ENCODE peak calls at places on chromosomes 16 and 17, in six cellular contexts. W is HTR-8/SVneo; M is activated T-cell treated with anti-CD3 and anti-CD28 coated beads, Interleukin-2, amount 50 U/mL, for 72 hours; F is GM23248; J is transverse colon; E is CD8-positive, alpha-beta T cell. X is an unnamed sample.

GRCh38 chr17:33220031-33220430 is 73.1 kb downstream of the ASIC2 start:
- DNase-seq in W (no peak), M (no peak), F (no peak), J (no peak), E (no peak), X (no peak)

GRCh38 chr16:82358601-82359221 is 188.7 kb upstream of the MPHOSPH6 start:
- DNase-seq in W (no peak), M (no peak), F (no peak), J (no peak), E (no peak), X (no peak)

GRCh38 chr16:19664166-19664565 is 53.9 kb downstream of the KNOP1 start:
- DNase-seq in W (no peak), M (no peak), F (no peak), J (no peak), E (no peak), X (no peak)

GRCh38 chr16:88628512-88628974 is 9.8 kb upstream of the IL17C start:
- DNase-seq in W (no peak), M (peak), F (no peak), J (no peak), E (no peak), X (no peak)

GRCh38 chr17:71793550-71793949 is 327.3 kb upstream of the SOX9 start:
- DNase-seq in W (no peak), M (no peak), F (peak), J (no peak), E (no peak), X (no peak)

GRCh38 chr16:65142276-65142675 is 20.4 kb upstream of the CDH11 start:
- DNase-seq in W (no peak), M (no peak), F (peak), J (no peak), E (no peak), X (no peak)

GRCh38 chr16:29687755-29688154 is 8.8 kb downstream of the QPRT start:
- DNase-seq in W (no peak), M (no peak), F (no peak), J (no peak), E (no peak), X (no peak)

GRCh38 chr16:8956265-8957060 is 7.2 kb downstream of the USP7 start:
- DNase-seq in W (no peak), M (no peak), F (peak), J (no peak), E (no peak), X (no peak)

GRCh38 chr16:68367034-68367433 is 56.2 kb downstream of the PRMT7 start:
- DNase-seq in W (peak), M (peak), F (peak), J (peak), E (peak), X (no peak)

GRCh38 chr17:6448473-6448872 is 4.2 kb downstream of the PIMREG start:
- DNase-seq in W (no peak), M (no peak), F (no peak), J (no peak), E (no peak), X (no peak)

GRCh38 chr17:66971730-66972441 is 7.4 kb downstream of the CACNG4 start:
- DNase-seq in W (no peak), M (no peak), F (no peak), J (no peak), E (no peak), X (no peak)

GRCh38 chr16:88390265-88390664 is 7.5 kb downstream of the ZNF469 start:
- DNase-seq in W (no peak), M (no peak), F (no peak), J (no peak), E (no peak), X (no peak)

GRCh38 chr16:67885976-67886375 is 1.3 kb downstream of the NRN1L start:
- DNase-seq in W (no peak), M (no peak), F (no peak), J (no peak), E (no peak), X (no peak)

GRCh38 chr17:60314423-60314822 is 77.5 kb downstream of the USP32 start:
- DNase-seq in W (no peak), M (no peak), F (no peak), J (no peak), E (no peak), X (no peak)

GRCh38 chr16:2475413-2476344 is 752 bp downstream of the TBC1D24 start:
- DNase-seq in W (no peak), M (peak), F (peak), J (peak), E (peak), X (no peak)

GRCh38 chr16:2339521-2340484 is 725 bp downstream of the ABCA3 start:
- DNase-seq in W (peak), M (peak), F (peak), J (peak), E (peak), X (no peak)

GRCh38 chr17:18186271-18186982 is 2.8 kb downstream of the ALKBH5 start:
- DNase-seq in W (no peak), M (no peak), F (peak), J (no peak), E (no peak), X (no peak)

GRCh38 chr17:70521821-70522256 is 352.5 kb downstream of the KCNJ2 start:
- DNase-seq in W (no peak), M (no peak), F (no peak), J (peak), E (no peak), X (no peak)

GRCh38 chr16:31868701-31869167 is 4.9 kb upstream of the ZNF267 start:
- DNase-seq in W (no peak), M (peak), F (peak), J (peak), E (peak), X (peak)

GRCh38 chr16:546909-547770 is 13.1 kb upstream of the PRR35 start:
- DNase-seq in W (no peak), M (peak), F (peak), J (peak), E (peak), X (no peak)

GRCh38 chr17:31373150-31374082 is 18.1 kb upstream of the RAB11FIP4 start:
- DNase-seq in W (no peak), M (no peak), F (peak), J (no peak), E (peak), X (peak)

X was measured in amygdala.